ENCODE peak calls at places on chromosome X, in four cellular contexts. J is hepatocyte, S is K562, V is GM23248. B is an unnamed sample.

GRCh38 chrX:24277405-24277804 is 36.5 kb downstream of the SUPT20HL2 start:
- DNase-seq in V (no peak), J (no peak), S (no peak), B (no peak)

GRCh38 chrX:133608406-133608805 is 193.1 kb upstream of the GPC4 start:
- DNase-seq in J (no peak), V (peak; percentile 67), S (no peak), B (peak; percentile 86)

GRCh38 chrX:96707829-96708228 is 23.2 kb downstream of the DIAPH2 start:
- DNase-seq in S (no peak), V (no peak), J (no peak), B (no peak)

GRCh38 chrX:53227224-53227765 is 2.3 kb upstream of the KDM5C start:
- DNase-seq in V (no peak), J (no peak), S (no peak), B (no peak)

GRCh38 chrX:124289443-124289842 is 43.0 kb upstream of the TEX13D start:
- DNase-seq in J (no peak), V (no peak), S (no peak), B (no peak)

GRCh38 chrX:9171841-9172240 is 137.9 kb upstream of the FAM9B start:
- DNase-seq in S (no peak), J (no peak), V (peak; percentile 77), B (peak; percentile 70)

GRCh38 chrX:27966492-27966891 is 14.8 kb downstream of the DCAF8L1 start:
- DNase-seq in V (no peak), S (no peak), J (no peak), B (no peak)

GRCh38 chrX:150567645-150568319 is 639 bp upstream of the MTM1 start:
- DNase-seq in J (no peak), S (no peak), V (no peak), B (no peak)

GRCh38 chrX:37825225-37825842 is 22.0 kb downstream of the DYNLT3 start:
- DNase-seq in S (peak; percentile 22), V (peak; percentile 48), J (peak; percentile 43), B (no peak)

GRCh38 chrX:131830400-131831184 is 192.5 kb upstream of the STK26 start:
- DNase-seq in S (peak; percentile 74), J (peak; percentile 71), V (peak; percentile 42), B (peak; percentile 30)

GRCh38 chrX:83019258-83019657 is 488.8 kb upstream of the POU3F4 start:
- DNase-seq in S (no peak), V (no peak), J (no peak), B (no peak)

GRCh38 chrX:45230410-45230809 is 29.7 kb upstream of the DIPK2B start:
- DNase-seq in S (no peak), J (no peak), V (no peak), B (no peak)

GRCh38 chrX:154738013-154738738 is 12.7 kb downstream of the GAB3 start:
- DNase-seq in J (no peak), V (peak; percentile 83), S (peak; percentile 29), B (peak; percentile 85)

GRCh38 chrX:135509885-135510284 is 10.6 kb upstream of the INTS6L start:
- DNase-seq in S (no peak), V (no peak), J (no peak), B (no peak)

GRCh38 chrX:38318606-38319005 is 8.7 kb downstream of the RPGR start:
- DNase-seq in J (no peak), V (no peak), S (no peak), B (no peak)

GRCh38 chrX:38279188-38279587 is 48.1 kb downstream of the RPGR start:
- DNase-seq in J (peak; percentile 9), V (no peak), S (no peak), B (no peak)

GRCh38 chrX:118240359-118240758 is 105.5 kb upstream of the WDR44 start:
- DNase-seq in S (no peak), J (no peak), V (no peak), B (no peak)

GRCh38 chrX:113330416-113330815 is 489.8 kb upstream of the AMOT start:
- DNase-seq in S (no peak), V (peak; percentile 54), J (no peak), B (no peak)

GRCh38 chrX:44906542-44906941 is 33.6 kb downstream of the KDM6A start:
- DNase-seq in J (no peak), S (no peak), V (no peak), B (no peak)

DNA sequence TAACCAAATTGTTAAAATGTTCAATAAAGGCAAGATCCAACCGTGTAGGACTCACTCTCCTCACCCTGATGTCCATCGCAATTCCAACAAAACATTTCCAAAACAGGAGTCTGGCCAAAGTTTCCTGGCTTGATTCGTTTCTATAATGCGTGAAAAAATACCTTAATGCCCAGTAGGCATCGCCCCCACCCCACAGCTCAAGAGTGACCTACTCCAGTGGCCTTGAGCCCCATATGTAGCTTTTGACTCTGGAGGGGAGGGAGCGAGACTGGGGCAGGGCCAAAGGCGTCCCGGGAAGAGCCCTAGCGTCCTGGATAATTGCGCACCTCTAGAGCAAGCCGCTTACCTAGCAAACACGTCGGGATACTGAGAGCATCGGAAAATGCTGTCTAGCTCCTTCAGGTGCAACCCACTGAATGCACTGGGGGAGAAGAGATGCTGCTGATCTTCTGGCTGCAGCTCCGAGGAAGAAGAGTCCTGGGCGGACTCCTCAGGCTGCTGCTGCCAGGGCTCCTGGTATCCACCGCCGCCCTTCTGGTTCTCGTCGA is 55.6 kb upstream of the NKAP start:
- DNase-seq in J (no peak), V (no peak), S (no peak), B (no peak)
- TF ChIP-seq EZH2 in J (peak; percentile 39), V (no peak), S (no peak), B (peak; percentile 31)

DNA sequence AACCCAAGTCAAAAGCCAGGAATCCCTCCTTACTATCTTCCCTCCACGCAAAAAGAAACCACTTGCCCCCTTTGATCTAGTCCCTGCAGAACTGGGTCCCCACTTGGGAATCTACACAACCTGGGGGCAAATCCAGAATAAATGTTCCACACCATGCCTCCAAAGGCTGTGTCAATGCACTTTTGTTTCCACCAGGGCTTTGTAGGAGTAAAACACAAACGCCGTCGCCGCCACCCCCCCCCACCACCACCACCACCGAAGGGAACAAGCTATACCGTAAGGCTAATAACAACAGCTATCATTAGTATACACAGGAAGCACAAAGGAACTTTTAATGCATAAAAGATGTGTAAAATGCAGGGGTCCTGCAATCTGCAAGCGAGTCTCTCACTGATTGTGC is 13.3 kb downstream of the BCOR start:
- DNase-seq in J (no peak), V (no peak), S (no peak), B (no peak)
- TF ChIP-seq EZH2 in J (no peak), V (no peak), S (no peak), B (no peak)

GRCh38 chrX:40172980-40173661 is 75.4 kb upstream of the BCOR start:
- DNase-seq in J (no peak), V (no peak), S (no peak), B (no peak)

GRCh38 chrX:40171513-40172168 is 73.9 kb upstream of the BCOR start:
- DNase-seq in S (peak; percentile 23), J (peak; percentile 71), V (peak; percentile 78), B (peak; percentile 35)

GRCh38 chrX:40170830-40171512 is 73.2 kb upstream of the BCOR start:
- DNase-seq in S (peak; percentile 18), J (peak; percentile 42), V (peak; percentile 29), B (no peak)

GRCh38 chrX:40173662-40174593 is 76.2 kb upstream of the BCOR start:
- DNase-seq in V (peak; percentile 62), S (peak; percentile 22), J (peak; percentile 76), B (no peak)

DNA sequence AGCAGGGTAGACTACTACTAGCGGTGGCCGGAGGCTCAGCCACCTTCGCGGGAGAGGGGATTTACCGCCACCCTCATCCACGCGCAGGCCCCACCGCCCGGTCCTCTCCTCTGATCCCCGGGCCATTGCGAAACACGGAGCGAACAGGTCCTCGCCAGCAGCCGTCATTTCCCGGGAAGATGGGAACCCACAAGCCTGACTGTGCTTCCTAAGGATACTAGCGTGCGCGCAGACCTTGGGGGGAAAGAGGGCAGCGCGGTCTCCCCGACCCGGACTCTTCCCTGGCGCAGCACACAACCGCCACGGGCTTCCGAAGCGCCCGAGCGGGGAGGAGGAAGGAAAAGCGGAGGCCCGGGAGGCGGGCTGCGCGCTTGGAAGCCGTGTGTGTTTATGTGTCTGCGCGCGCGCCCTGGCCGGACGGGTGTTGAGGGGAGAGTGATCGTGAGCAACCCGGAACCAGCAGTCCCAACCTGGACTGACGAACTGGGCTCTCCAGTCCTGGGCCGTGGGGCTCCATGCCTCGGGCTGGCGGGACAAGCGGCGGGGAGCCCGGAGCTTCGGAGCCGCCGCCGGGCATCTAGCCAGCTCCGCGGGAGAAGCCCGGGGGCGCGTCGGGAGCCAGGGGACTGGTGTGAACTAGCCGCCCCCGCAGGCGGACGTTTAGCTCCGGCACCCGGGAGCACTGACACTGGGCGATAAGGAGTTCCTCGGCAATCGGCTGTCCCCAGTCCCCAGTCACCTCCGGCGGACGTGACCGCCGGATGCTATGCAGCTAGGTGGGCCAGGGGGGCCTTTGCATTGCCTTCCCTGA is 74.6 kb upstream of the BCOR start:
- DNase-seq in J (peak; percentile 79), V (peak; percentile 77), S (peak; percentile 90), B (peak; percentile 42)
- TF ChIP-seq EZH2 in J (no peak), V (no peak), S (no peak), B (no peak)

GRCh38 chrX:11666180-11666579 is 460 bp upstream of the ARHGAP6 start:
- DNase-seq in J (peak; percentile 44), V (peak; percentile 19), S (no peak), B (no peak)

GRCh38 chrX:11663875-11664210 is 1.9 kb downstream of the ARHGAP6 start:
- DNase-seq in V (no peak), S (no peak), J (peak; percentile 10), B (no peak)

GRCh38 chrX:11667286-11667685 is 1.6 kb upstream of the ARHGAP6 start:
- DNase-seq in V (no peak), S (no peak), J (no peak), B (no peak)

GRCh38 chrX:11664211-11664888 is 1.4 kb downstream of the ARHGAP6 start:
- DNase-seq in V (peak; percentile 19), J (peak; percentile 18), S (no peak), B (peak; percentile 2)

GRCh38 chrX:11665144-11666040 is at the start of gene ARHGAP6:
- DNase-seq in S (no peak), V (peak; percentile 57), J (peak; percentile 47), B (peak; percentile 40)
- TF ChIP-seq EZH2 in S (no peak), V (no peak), J (no peak), B (no peak)

GRCh38 chrX:114582264-114582632 is 1.6 kb upstream of the HTR2C start:
- DNase-seq in J (no peak), V (no peak), S (no peak), B (no peak)
- TF ChIP-seq EZH2 in J (peak; percentile 18), V (peak; percentile 79), S (no peak), B (no peak)